ENCODE peak calls at places on chromosomes 13 and 19, in four cellular contexts. One of them, this sample, is unnamed.

GRCh38 chr13:93235258-93236015 is 8.8 kb downstream of the GPC6 start:
- DNase-seq in MCF 10A: peak
- DNase-seq in Calu3: no peak
- DNase-seq in tibial nerve: no peak
- DNase-seq in this sample: no peak

GRCh38 chr19:33098023-33098652 is 17.2 kb downstream of the GPATCH1 start:
- DNase-seq in Calu3: peak
- DNase-seq in MCF 10A: peak
- DNase-seq in tibial nerve: no peak
- DNase-seq in this sample: no peak

GRCh38 chr13:49319555-49320350 is 72.0 kb downstream of the CDADC1 start:
- DNase-seq in tibial nerve: no peak
- DNase-seq in Calu3: no peak
- DNase-seq in MCF 10A: no peak
- DNase-seq in this sample: peak

GRCh38 chr19:49933643-49934042 is 4.3 kb upstream of the NUP62 start:
- DNase-seq in tibial nerve: no peak
- DNase-seq in Calu3: no peak
- DNase-seq in MCF 10A: no peak
- DNase-seq in this sample: no peak

GRCh38 chr13:112208656-112209055 is 141.7 kb downstream of the SOX1 start:
- DNase-seq in tibial nerve: no peak
- DNase-seq in MCF 10A: no peak
- DNase-seq in Calu3: no peak
- DNase-seq in this sample: no peak

GRCh38 chr13:99758465-99759162 is 213.0 kb downstream of the ZIC5 start:
- DNase-seq in Calu3: no peak
- DNase-seq in tibial nerve: no peak
- DNase-seq in MCF 10A: no peak
- DNase-seq in this sample: no peak

GRCh38 chr13:65593298-65593874 is 1636.8 kb downstream of the PCDH9 start:
- DNase-seq in MCF 10A: no peak
- DNase-seq in tibial nerve: no peak
- DNase-seq in Calu3: no peak
- DNase-seq in this sample: no peak

GRCh38 chr13:36891752-36892151 is 28.3 kb downstream of the SMAD9 start:
- DNase-seq in Calu3: no peak
- DNase-seq in MCF 10A: no peak
- DNase-seq in tibial nerve: no peak
- DNase-seq in this sample: peak

GRCh38 chr19:8396563-8397203 is 6.5 kb downstream of the RAB11B start:
- DNase-seq in tibial nerve: peak
- DNase-seq in Calu3: peak
- DNase-seq in MCF 10A: peak
- DNase-seq in this sample: no peak

GRCh38 chr19:2800506-2800905 is 15.2 kb downstream of the THOP1 start:
- DNase-seq in MCF 10A: no peak
- DNase-seq in tibial nerve: no peak
- DNase-seq in Calu3: no peak
- DNase-seq in this sample: no peak

GRCh38 chr13:30142502-30143211 is 164.7 kb downstream of the KATNAL1 start:
- DNase-seq in Calu3: peak
- DNase-seq in tibial nerve: peak
- DNase-seq in MCF 10A: peak
- DNase-seq in this sample: peak

GRCh38 chr19:1002600-1002999 is 2.4 kb downstream of the GRIN3B start:
- DNase-seq in tibial nerve: no peak
- DNase-seq in MCF 10A: no peak
- DNase-seq in Calu3: no peak
- DNase-seq in this sample: no peak

GRCh38 chr13:43156916-43157315 is 133.5 kb downstream of the DNAJC15 start:
- DNase-seq in tibial nerve: no peak
- DNase-seq in MCF 10A: no peak
- DNase-seq in Calu3: no peak
- DNase-seq in this sample: no peak

GRCh38 chr13:43154839-43155238 is 131.5 kb downstream of the DNAJC15 start:
- DNase-seq in Calu3: no peak
- DNase-seq in tibial nerve: no peak
- DNase-seq in MCF 10A: no peak
- DNase-seq in this sample: no peak

GRCh38 chr13:43157796-43158195 is 134.4 kb downstream of the DNAJC15 start:
- DNase-seq in tibial nerve: no peak
- DNase-seq in Calu3: no peak
- DNase-seq in MCF 10A: no peak
- DNase-seq in this sample: no peak

GRCh38 chr13:43154083-43154739 is 130.8 kb downstream of the DNAJC15 start:
- DNase-seq in MCF 10A: no peak
- DNase-seq in Calu3: no peak
- DNase-seq in tibial nerve: no peak
- DNase-seq in this sample: no peak

DNA sequence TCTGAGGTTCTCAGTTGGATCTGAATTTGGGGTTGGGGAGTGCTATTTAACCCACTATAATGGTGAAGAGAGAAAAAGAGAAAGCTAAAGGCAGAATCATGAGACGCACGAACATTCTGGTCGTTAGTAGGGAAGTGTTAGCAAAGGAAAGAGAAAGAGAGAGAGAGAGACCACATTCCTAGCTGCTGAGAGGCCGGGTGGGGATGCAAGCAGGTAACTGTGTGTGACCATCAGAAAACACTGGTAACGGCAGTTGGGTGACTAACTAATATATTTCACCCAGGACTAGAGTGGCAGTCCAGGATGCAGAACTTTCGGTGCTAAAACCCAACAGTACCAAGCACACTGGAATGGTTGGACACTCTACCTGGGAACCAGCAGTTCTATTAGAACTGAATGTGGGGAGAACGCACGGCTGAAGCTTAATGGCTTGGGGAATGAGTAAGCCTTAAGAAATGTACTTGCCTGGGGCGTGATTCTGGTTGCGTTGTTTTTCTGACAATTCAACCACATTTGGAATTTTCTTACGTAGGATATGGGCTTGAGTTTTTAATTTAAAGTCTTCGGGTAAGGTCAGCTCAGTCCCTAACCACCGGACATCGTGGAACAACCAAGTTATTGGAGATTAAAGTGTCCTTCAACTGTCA is 130.2 kb downstream of the DNAJC15 start:
- DNase-seq in Calu3: peak
- DNase-seq in MCF 10A: peak
- DNase-seq in tibial nerve: no peak
- DNase-seq in this sample: peak
- TF ChIP-seq CTCF in Calu3: no peak
- TF ChIP-seq CTCF in MCF 10A: no peak
- TF ChIP-seq CTCF in tibial nerve: no peak
- TF ChIP-seq CTCF in this sample: no peak

DNA sequence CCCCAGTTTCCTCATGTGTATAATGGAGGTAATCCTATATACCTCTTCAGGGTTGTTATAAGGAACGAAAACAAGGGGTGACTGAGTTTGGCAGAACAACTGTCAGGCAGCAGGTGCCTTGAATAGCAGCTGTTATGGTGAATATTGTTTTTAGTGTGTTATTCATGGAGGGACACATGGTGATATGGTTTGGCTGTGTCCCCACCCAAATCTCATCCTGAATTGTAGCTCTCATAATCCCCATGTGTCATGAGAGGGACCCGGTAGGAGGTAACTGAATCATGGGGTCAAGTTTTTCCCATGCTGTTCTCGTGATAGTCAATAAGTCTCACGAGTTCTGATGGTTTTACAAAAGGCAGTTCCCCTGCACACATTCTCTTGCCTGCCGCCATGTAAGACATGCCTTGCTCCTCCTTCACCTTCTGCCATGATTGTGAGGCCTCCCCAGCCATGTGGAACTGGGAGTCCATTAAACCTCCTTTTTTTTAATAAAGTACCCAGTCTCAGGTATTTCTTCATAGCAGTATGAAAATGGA is 12.2 kb downstream of the IGSF23 start:
- DNase-seq in Calu3: no peak
- DNase-seq in MCF 10A: no peak
- DNase-seq in tibial nerve: no peak
- DNase-seq in this sample: no peak
- TF ChIP-seq CTCF in Calu3: no peak
- TF ChIP-seq CTCF in MCF 10A: no peak
- TF ChIP-seq CTCF in tibial nerve: no peak
- TF ChIP-seq CTCF in this sample: no peak

GRCh38 chr19:36030264-36031148 is 2.2 kb downstream of the CLIP3 start:
- DNase-seq in tibial nerve: no peak
- DNase-seq in Calu3: no peak
- DNase-seq in MCF 10A: peak
- DNase-seq in this sample: no peak
- TF ChIP-seq CTCF in tibial nerve: no peak
- TF ChIP-seq CTCF in Calu3: no peak
- TF ChIP-seq CTCF in MCF 10A: no peak
- TF ChIP-seq CTCF in this sample: peak

DNA sequence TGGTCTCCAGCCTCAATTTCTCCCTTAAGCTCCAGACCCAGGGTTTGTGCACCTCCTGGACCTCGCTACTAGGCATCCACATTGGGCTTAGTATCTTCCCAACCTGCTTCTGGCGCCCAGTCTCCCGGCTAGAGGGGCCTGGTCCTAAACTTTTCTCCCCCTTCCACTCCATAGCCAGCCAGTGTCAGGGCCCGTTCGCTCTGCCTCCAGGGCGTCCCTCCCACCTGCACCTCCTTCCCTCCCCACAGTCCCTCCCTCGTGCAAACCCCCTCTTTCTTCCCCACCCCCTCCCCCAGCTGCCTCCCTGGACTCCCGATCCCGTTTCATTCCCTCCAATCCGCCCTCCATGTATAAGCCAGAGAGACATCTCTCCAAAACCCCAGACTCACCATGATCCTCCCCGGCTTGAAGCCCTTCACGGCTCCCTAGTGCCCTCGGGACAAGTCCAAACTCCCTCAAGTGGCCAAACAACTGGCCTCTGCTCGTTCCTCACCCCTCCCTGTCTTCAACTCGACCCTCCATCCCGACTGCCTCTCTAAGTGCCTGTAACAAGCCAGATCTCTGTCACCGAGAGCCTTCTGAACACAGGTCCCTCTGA is 1.0 kb upstream of the SAMD4B start:
- DNase-seq in Calu3: peak
- DNase-seq in tibial nerve: no peak
- DNase-seq in MCF 10A: no peak
- DNase-seq in this sample: no peak
- TF ChIP-seq CTCF in Calu3: no peak
- TF ChIP-seq CTCF in tibial nerve: no peak
- TF ChIP-seq CTCF in MCF 10A: no peak
- TF ChIP-seq CTCF in this sample: no peak

GRCh38 chr13:114035583-114036501 is 62.0 kb upstream of the C13orf46 start:
- DNase-seq in MCF 10A: no peak
- DNase-seq in tibial nerve: peak
- DNase-seq in Calu3: no peak
- DNase-seq in this sample: no peak
- TF ChIP-seq CTCF in MCF 10A: no peak
- TF ChIP-seq CTCF in tibial nerve: no peak
- TF ChIP-seq CTCF in Calu3: no peak
- TF ChIP-seq CTCF in this sample: no peak

GRCh38 chr19:41156207-41156606 is 36.8 kb upstream of the CYP2S1 start:
- DNase-seq in MCF 10A: no peak
- DNase-seq in tibial nerve: no peak
- DNase-seq in Calu3: no peak
- DNase-seq in this sample: no peak
- TF ChIP-seq CTCF in MCF 10A: no peak
- TF ChIP-seq CTCF in tibial nerve: no peak
- TF ChIP-seq CTCF in Calu3: no peak
- TF ChIP-seq CTCF in this sample: no peak

GRCh38 chr19:41649827-41650226 is 23.0 kb upstream of the CEACAM4 start:
- DNase-seq in tibial nerve: no peak
- DNase-seq in MCF 10A: no peak
- DNase-seq in Calu3: peak
- DNase-seq in this sample: no peak

GRCh38 chr19:41641879-41642485 is 15.1 kb upstream of the CEACAM4 start:
- DNase-seq in tibial nerve: peak
- DNase-seq in MCF 10A: peak
- DNase-seq in Calu3: peak
- DNase-seq in this sample: peak

DNA sequence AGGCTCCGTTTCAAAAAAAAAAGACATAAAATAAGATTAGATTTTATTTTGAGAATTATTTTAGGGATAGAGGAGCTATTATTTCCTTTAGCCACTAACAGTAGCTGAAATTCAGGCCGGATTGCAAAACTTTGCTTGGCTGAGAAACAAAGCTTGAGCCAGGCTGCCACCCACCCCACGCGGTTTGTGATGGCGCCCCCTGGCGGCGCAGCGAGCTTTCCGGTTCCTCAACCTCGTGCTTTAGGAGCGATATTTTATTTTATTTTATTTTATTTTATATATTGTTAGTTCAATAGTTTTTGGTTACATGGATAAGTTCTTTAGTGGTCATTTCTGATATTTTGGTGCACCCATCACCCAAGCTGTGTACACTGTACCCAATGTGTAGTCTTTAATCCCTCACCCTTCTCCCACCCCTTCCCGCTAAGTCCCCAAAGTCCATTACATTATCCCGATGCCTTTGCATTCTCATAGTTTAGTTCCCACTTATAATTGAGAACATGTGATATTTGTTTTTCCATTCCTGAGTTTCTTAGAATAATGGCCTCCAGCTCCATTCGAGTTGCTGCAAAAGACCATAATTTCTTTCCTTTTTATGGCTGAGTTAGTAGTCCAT is 19.8 kb upstream of the CEACAM4 start:
- DNase-seq in tibial nerve: no peak
- DNase-seq in MCF 10A: peak
- DNase-seq in Calu3: no peak
- DNase-seq in this sample: no peak
- TF ChIP-seq CTCF in tibial nerve: no peak
- TF ChIP-seq CTCF in MCF 10A: peak
- TF ChIP-seq CTCF in Calu3: peak
- TF ChIP-seq CTCF in this sample: peak

DNA sequence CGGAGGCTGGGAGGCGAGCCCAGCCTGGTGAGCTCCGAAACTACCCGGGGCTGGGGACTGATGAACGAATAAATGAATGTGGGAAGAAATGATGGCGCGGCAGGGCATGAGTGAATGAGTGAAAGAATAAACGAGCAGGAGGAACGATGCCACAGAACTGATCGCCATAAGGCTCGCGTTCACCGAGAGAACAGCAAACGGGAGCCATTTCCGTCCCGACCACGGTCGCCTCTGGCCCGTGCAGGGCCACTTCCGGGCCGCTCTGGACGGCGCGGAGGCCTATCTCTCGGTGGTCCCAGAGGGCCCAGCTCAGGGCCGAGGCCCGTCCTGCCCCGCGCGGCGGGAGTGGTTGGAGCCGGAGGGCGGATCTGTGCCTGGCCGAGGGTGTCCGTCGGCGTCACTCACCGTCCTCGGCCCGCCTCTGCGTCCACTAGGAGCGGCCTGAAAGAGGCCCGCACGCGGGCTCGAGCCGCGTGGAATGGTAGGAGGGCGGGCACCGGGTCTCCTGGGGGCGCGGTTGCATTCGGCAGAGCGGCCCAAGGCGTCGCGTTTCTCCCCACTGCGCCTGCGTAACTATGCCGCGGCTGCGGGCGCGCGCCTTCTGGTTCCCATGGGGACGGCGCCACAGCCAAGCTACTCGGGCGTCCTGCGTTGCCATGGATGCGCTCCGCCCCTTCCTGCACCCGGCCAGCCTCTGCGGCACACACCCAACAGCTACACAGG is at the start of gene ZNF497:
- DNase-seq in MCF 10A: peak
- DNase-seq in Calu3: peak
- DNase-seq in tibial nerve: peak
- DNase-seq in this sample: peak
- TF ChIP-seq CTCF in MCF 10A: no peak
- TF ChIP-seq CTCF in Calu3: no peak
- TF ChIP-seq CTCF in tibial nerve: peak
- TF ChIP-seq CTCF in this sample: no peak

GRCh38 chr13:98474292-98474691 is 102.6 kb downstream of the STK24 start:
- DNase-seq in tibial nerve: no peak
- DNase-seq in MCF 10A: no peak
- DNase-seq in Calu3: no peak
- DNase-seq in this sample: no peak
- TF ChIP-seq CTCF in tibial nerve: no peak
- TF ChIP-seq CTCF in MCF 10A: no peak
- TF ChIP-seq CTCF in Calu3: no peak
- TF ChIP-seq CTCF in this sample: no peak

GRCh38 chr13:41311607-41312500 is 787 bp downstream of the NAA16 start:
- DNase-seq in Calu3: peak
- DNase-seq in tibial nerve: peak
- DNase-seq in MCF 10A: peak
- DNase-seq in this sample: no peak
- TF ChIP-seq CTCF in Calu3: no peak
- TF ChIP-seq CTCF in tibial nerve: no peak
- TF ChIP-seq CTCF in MCF 10A: no peak
- TF ChIP-seq CTCF in this sample: no peak

This sample was measured in AG09319.